ENCODE peak calls at places on chromosomes 6 and 20, in six cellular contexts. Q is GM03348, Z is NCI-H2171, J is H4, E is astrocyte, V is nephron progenitor cell. B is an unnamed sample.

GRCh38 chr6:38131527-38131965 is 312.0 kb downstream of the ZFAND3 start:
- DNase-seq in E (peak; percentile 99), Z (no peak), Q (peak; percentile 92), J (peak; percentile 58), V (no peak), B (peak; percentile 95)

GRCh38 chr6:131281471-131282270 is 146.4 kb downstream of the AKAP7 start:
- DNase-seq in Q (no peak), V (peak; percentile 18), E (peak; percentile 23), Z (no peak), J (no peak), B (no peak)

GRCh38 chr6:15352884-15353283 is 107.0 kb downstream of the JARID2 start:
- DNase-seq in Z (peak; percentile 28), V (no peak), J (no peak), E (peak; percentile 55), Q (no peak), B (peak; percentile 41)

GRCh38 chr20:19544684-19545083 is 213.4 kb upstream of the RIN2 start:
- DNase-seq in Q (no peak), J (no peak), E (no peak), Z (no peak), V (no peak), B (no peak)

GRCh38 chr20:17662333-17663039 is 19.6 kb downstream of the RRBP1 start:
- DNase-seq in Z (no peak), V (no peak), E (peak; percentile 57), J (no peak), Q (peak; percentile 76), B (peak; percentile 84)

GRCh38 chr20:57860576-57860975 is 150.8 kb upstream of the PMEPA1 start:
- DNase-seq in Z (no peak), E (no peak), Q (no peak), J (no peak), V (no peak), B (no peak)

GRCh38 chr20:48804300-48804980 is 23.4 kb downstream of the PREX1 start:
- DNase-seq in V (no peak), E (no peak), Z (no peak), J (no peak), Q (no peak), B (no peak)

GRCh38 chr20:24692429-24693190 is 223.2 kb downstream of the SYNDIG1 start:
- DNase-seq in Q (no peak), E (no peak), Z (no peak), J (no peak), V (no peak), B (no peak)

GRCh38 chr6:34027445-34027936 is 118.4 kb downstream of the GRM4 start:
- DNase-seq in Q (peak; percentile 92), J (peak; percentile 20), V (peak; percentile 82), E (no peak), Z (no peak), B (no peak)

GRCh38 chr20:53608071-53608455 is 14.4 kb upstream of the ZNF217 start:
- DNase-seq in Q (no peak), E (no peak), V (no peak), J (no peak), Z (no peak), B (no peak)

GRCh38 chr20:41476013-41476441 is 109.4 kb upstream of the EMILIN3 start:
- DNase-seq in Z (peak; percentile 45), E (peak; percentile 78), Q (peak; percentile 75), J (peak; percentile 23), V (no peak), B (peak; percentile 78)

GRCh38 chr20:57547250-57547649 is 13.7 kb upstream of the PCK1 start:
- DNase-seq in E (peak; percentile 6), J (no peak), Q (no peak), Z (no peak), V (no peak), B (no peak)

GRCh38 chr6:53659458-53659857 is 6.1 kb downstream of the KLHL31 start:
- DNase-seq in V (no peak), J (no peak), Z (no peak), E (no peak), Q (no peak), B (no peak)

GRCh38 chr6:2810092-2810671 is 31.5 kb downstream of the SERPINB1 start:
- DNase-seq in Q (no peak), J (no peak), V (no peak), E (no peak), Z (no peak), B (no peak)

B was measured in fibroblast of gingiva.